ENCODE peak calls at places on chromosome 18, in eight cellular contexts. X, E, I, Z, C, F, J and M are unnamed samples.

GRCh38 chr18:70420151-70420898 is 131.5 kb downstream of the SOCS6 start:
- DNase-seq in X (peak), E (no peak), I (no peak), Z (no peak), C (no peak), F (no peak), J (no peak), M (no peak)

GRCh38 chr18:11553098-11553940 is 56.1 kb upstream of the SLC35G4 start:
- DNase-seq in X (peak), E (no peak), I (no peak), Z (no peak), C (peak), F (no peak), J (peak), M (peak)

GRCh38 chr18:11994346-11994707 is 13.0 kb downstream of the IMPA2 start:
- DNase-seq in X (peak), E (no peak), I (no peak), Z (peak), C (no peak), F (no peak), J (no peak), M (no peak)

GRCh38 chr18:78812067-78812466 is 167.6 kb upstream of the SALL3 start:
- DNase-seq in X (no peak), E (no peak), I (no peak), Z (peak), C (no peak), F (no peak), J (no peak), M (no peak)

GRCh38 chr18:48902856-48903601 is 47.7 kb downstream of the SMAD7 start:
- DNase-seq in X (peak), E (no peak), I (no peak), Z (no peak), C (no peak), F (no peak), J (no peak), M (no peak)

GRCh38 chr18:40413160-40413559 is 1541.9 kb upstream of the PIK3C3 start:
- DNase-seq in X (peak), E (no peak), I (no peak), Z (no peak), C (peak), F (no peak), J (no peak), M (no peak)

GRCh38 chr18:46054956-46055831 is 16.9 kb downstream of the PSTPIP2 start:
- DNase-seq in X (no peak), E (no peak), I (no peak), Z (no peak), C (peak), F (no peak), J (no peak), M (no peak)

GRCh38 chr18:26710460-26711096 is 154.9 kb downstream of the AQP4 start:
- DNase-seq in X (no peak), E (no peak), I (no peak), Z (no peak), C (no peak), F (peak), J (no peak), M (peak)

GRCh38 chr18:8895987-8896619 is 190.7 kb downstream of the MTCL1 start:
- DNase-seq in X (peak), E (no peak), I (no peak), Z (no peak), C (no peak), F (no peak), J (peak), M (no peak)

GRCh38 chr18:58716046-58716766 is 44.9 kb downstream of the MALT1 start:
- DNase-seq in X (no peak), E (no peak), I (no peak), Z (no peak), C (no peak), F (peak), J (no peak), M (peak)

GRCh38 chr18:76772665-76773064 is 49.7 kb upstream of the ZNF236 start:
- DNase-seq in X (no peak), E (no peak), I (no peak), Z (no peak), C (no peak), F (no peak), J (no peak), M (no peak)

GRCh38 chr18:40529478-40529877 is 1425.6 kb upstream of the PIK3C3 start:
- DNase-seq in X (peak), E (no peak), I (no peak), Z (no peak), C (no peak), F (no peak), J (no peak), M (no peak)

GRCh38 chr18:5461056-5461455 is 82.7 kb downstream of the EPB41L3 start:
- DNase-seq in X (no peak), E (no peak), I (no peak), Z (no peak), C (no peak), F (no peak), J (no peak), M (no peak)

GRCh38 chr18:79874553-79875530 is 76.6 kb downstream of the SLC66A2 start:
- DNase-seq in X (no peak), E (no peak), I (no peak), Z (peak), C (no peak), F (no peak), J (no peak), M (no peak)

GRCh38 chr18:53148056-53148574 is 808.1 kb downstream of the DCC start:
- DNase-seq in X (no peak), E (no peak), I (no peak), Z (no peak), C (no peak), F (no peak), J (no peak), M (no peak)

GRCh38 chr18:76064998-76065397 is 430.0 kb downstream of the ZNF516 start:
- DNase-seq in X (no peak), E (no peak), I (no peak), Z (no peak), C (peak), F (no peak), J (no peak), M (no peak)

GRCh38 chr18:26415041-26415440 is 133.3 kb downstream of the KCTD1 start:
- DNase-seq in X (no peak), E (no peak), I (no peak), Z (no peak), C (no peak), F (no peak), J (no peak), M (no peak)

GRCh38 chr18:71398530-71398929 is 1109.7 kb downstream of the SOCS6 start:
- DNase-seq in X (peak), E (no peak), I (no peak), Z (no peak), C (peak), F (no peak), J (no peak), M (no peak)

GRCh38 chr18:46268662-46269061 is 164.5 kb downstream of the HAUS1 start:
- DNase-seq in X (no peak), E (no peak), I (no peak), Z (no peak), C (no peak), F (no peak), J (no peak), M (no peak)

GRCh38 chr18:28167835-28168349 is 9.0 kb downstream of the CDH2 start:
- DNase-seq in X (no peak), E (no peak), I (no peak), Z (no peak), C (no peak), F (no peak), J (no peak), M (no peak)

GRCh38 chr18:50275503-50276036 is 5.8 kb downstream of the MBD1 start:
- DNase-seq in X (no peak), E (no peak), I (no peak), Z (peak), C (no peak), F (no peak), J (no peak), M (no peak)

GRCh38 chr18:73683618-73684238 is 463.9 kb downstream of the FBXO15 start:
- DNase-seq in X (no peak), E (no peak), I (no peak), Z (no peak), C (no peak), F (no peak), J (no peak), M (no peak)

GRCh38 chr18:12403601-12404506 is 3.9 kb upstream of the PRELID3A start:
- DNase-seq in X (peak), E (no peak), I (no peak), Z (no peak), C (no peak), F (no peak), J (peak), M (peak)

GRCh38 chr18:23099621-23100020 is 35.7 kb upstream of the CABLES1 start:
- DNase-seq in X (peak), E (no peak), I (peak), Z (no peak), C (no peak), F (no peak), J (no peak), M (no peak)

GRCh38 chr18:22108674-22109073 is 60.7 kb upstream of the GATA6 start:
- DNase-seq in X (peak), E (no peak), I (no peak), Z (no peak), C (no peak), F (no peak), J (no peak), M (no peak)

GRCh38 chr18:79511271-79511670 is 115.5 kb downstream of the NFATC1 start:
- DNase-seq in X (no peak), E (no peak), I (peak), Z (no peak), C (no peak), F (no peak), J (no peak), M (no peak)

GRCh38 chr18:25326231-25327042 is 25.5 kb downstream of the ZNF521 start:
- DNase-seq in X (no peak), E (no peak), I (no peak), Z (no peak), C (no peak), F (no peak), J (no peak), M (no peak)

DNA sequence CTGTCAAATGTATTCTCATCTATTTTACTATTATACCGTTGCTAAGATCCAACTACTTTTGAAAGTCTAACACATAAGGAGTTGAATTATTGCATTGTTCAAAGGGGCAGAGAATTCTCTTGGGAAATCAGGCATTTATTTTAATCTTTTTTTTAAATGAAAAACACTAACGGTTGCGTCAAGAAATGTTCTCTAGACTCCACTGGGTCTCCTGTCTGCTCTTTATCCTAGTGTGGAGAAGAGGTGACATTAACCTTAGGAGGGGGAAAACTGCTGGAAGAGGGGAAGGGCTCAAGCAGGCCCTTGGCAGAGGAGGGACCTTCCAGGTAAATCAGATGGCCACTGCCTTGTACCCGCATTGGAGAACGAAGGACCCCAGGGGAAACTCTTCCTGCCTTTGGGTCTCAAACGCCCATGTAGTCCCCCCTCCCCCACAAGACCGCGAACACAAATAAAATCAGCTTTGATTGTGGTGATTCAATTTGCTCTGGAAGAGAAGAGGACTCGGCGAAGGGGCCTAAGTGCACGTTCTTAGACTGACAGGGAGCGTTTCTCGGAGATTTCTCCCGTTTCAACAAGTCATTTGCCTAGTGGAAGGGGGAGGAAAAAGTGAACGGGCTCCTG is 1.1 kb upstream of the APCDD1 start:
- DNase-seq in X (no peak), E (no peak), I (no peak), Z (no peak), C (peak), F (no peak), J (no peak), M (no peak)
- H3K4me3 ChIP-seq in X (no peak), E (no peak), I (peak), Z (no peak), C (peak), F (no peak), J (no peak), M (no peak)

DNA sequence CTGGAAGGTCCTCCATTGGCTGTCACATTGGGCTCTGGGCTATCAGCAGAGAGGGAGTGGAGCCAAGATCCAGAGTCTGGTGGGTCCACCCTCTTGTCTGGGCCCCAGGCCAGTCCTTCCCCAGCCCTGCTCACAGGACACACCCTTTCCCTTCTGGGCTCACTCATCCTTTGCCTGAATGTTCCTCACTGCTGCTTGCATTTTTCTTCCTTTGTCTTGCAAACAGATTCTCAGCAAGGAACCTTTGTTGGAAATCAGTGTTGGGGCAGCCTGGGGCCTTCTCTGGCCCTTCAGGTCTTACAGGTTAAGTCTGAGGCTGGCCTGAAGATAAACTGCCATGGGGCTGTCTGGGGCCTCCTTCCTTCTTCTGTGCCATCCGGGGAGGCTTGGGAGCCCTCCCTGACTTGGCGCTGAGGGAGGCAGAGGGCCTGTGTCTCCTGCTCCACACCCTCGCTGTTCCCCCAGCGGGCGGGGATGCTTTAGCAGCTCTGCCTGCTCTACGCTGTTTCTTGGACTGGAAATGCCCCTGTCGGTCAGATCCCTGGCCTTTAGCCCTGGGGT is 11.5 kb upstream of the CELF4 start:
- DNase-seq in X (no peak), E (no peak), I (no peak), Z (peak), C (peak), F (no peak), J (no peak), M (no peak)
- H3K4me3 ChIP-seq in X (no peak), E (no peak), I (no peak), Z (no peak), C (no peak), F (no peak), J (no peak), M (no peak)

DNA sequence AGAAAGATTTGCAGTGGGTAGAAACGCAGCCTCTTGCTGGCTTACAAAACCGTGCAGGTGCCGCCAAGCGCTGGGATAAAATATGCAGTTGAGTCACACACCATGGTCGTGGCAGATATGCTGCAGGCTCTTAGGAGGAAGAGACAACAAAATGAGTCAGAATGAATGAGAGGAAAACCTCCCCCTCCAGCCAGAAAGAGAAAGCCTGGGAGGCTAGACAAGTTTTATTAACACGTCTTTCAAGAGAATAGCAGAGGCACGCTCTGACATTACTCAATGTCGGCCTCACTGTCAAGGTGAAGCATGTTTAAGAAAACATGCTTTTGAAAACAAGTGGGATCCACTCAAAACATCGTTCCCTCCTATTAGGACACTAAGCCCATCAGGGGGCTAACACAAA is 37.1 kb upstream of the ZCCHC2 start:
- DNase-seq in X (peak), E (no peak), I (peak), Z (no peak), C (no peak), F (no peak), J (peak), M (no peak)
- H3K4me3 ChIP-seq in X (no peak), E (no peak), I (peak), Z (no peak), C (no peak), F (no peak), J (peak), M (no peak)

GRCh38 chr18:34710430-34711386 is 610 bp downstream of the DTNA start:
- DNase-seq in X (peak), E (no peak), I (no peak), Z (no peak), C (no peak), F (no peak), J (no peak), M (no peak)

GRCh38 chr18:34709104-34709503 is 994 bp upstream of the DTNA start:
- DNase-seq in X (peak), E (no peak), I (no peak), Z (no peak), C (no peak), F (no peak), J (peak), M (no peak)

GRCh38 chr18:34704823-34705222 is 5.3 kb upstream of the DTNA start:
- DNase-seq in X (no peak), E (no peak), I (no peak), Z (no peak), C (no peak), F (no peak), J (no peak), M (no peak)

GRCh38 chr18:34707670-34708069 is 2.4 kb upstream of the DTNA start:
- DNase-seq in X (peak), E (no peak), I (no peak), Z (no peak), C (no peak), F (no peak), J (peak), M (no peak)

DNA sequence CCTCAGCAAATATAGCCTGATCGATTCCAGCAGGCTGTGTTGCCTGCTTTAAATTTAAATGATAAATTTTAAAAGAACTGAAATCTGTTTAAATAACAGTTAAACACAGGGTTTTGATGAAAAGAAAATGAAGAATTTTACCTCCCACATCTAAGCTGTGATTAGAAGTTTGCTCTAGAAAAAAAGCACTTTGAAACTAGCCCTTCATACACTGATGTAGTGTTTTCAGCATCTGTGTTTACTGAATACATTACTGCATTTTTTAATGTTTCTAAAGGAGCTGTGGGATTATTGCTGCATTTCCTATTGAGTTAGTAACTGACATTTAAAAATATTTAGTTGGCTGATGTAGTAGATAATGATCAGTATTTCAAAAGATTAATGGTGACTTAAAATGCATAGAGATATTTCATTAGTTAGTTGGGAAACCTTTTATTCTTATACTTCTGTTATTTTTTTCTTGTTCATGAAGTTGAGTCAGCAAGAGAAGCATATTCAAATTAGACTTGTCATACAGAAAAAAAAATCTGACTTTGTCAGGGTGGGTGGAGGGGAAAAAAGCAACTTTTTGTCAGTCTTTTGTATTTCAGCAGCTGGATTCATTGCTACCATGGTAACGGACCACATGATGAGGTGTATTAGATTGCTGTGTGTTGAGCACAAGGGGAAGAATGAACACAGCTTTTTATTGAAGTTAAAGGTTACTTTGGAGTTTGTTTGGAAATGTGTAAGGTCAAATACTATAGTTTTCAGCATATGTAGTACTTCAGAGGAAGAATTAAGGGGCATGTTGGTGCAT is at the start of gene DTNA:
- DNase-seq in X (peak), E (no peak), I (no peak), Z (no peak), C (no peak), F (no peak), J (peak), M (peak)
- H3K4me3 ChIP-seq in X (peak), E (no peak), I (peak), Z (no peak), C (no peak), F (no peak), J (peak), M (no peak)

DNA sequence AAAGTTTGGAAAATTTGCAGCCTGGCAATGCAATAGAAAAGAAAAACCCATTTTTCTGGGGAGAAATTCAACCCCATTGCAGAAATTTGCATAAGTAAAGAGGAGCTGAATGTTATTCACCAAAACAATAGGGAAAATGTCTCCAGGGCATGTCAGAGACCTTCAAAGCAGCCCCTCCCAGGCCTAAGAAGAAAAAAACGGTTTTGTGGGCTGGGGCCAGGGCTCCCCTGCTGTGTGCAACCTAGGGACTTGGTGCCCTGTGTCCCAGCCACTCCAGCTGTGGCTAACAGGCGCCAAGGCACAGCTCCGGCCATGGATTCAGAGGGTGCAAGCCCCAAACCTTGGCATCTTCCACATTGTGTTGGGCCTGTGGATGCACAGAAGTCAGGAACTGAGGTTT is 224.5 kb downstream of the TXNL1 start:
- DNase-seq in X (no peak), E (no peak), I (no peak), Z (no peak), C (no peak), F (no peak), J (no peak), M (no peak)
- H3K4me3 ChIP-seq in X (no peak), E (no peak), I (no peak), Z (no peak), C (no peak), F (no peak), J (no peak), M (no peak)